ENCODE peak calls at places on chromosomes 1 and 21, in five cellular contexts. B is esophagus muscularis mucosa, E is GM12892, H is Peyer's patch, F is heart left ventricle. J is an unnamed sample.

GRCh38 chr1:220528049-220528678 is at the start of gene MARK1:
- DNase-seq in H (peak), E (peak), F (peak), B (no peak), J (no peak)

GRCh38 chr1:237181731-237182317 is 139.8 kb downstream of the RYR2 start:
- DNase-seq in B (no peak), F (peak), H (no peak), E (no peak), J (no peak)

GRCh38 chr21:31660134-31660565 is 657 bp downstream of the SOD1 start:
- DNase-seq in B (no peak), H (no peak), F (peak), E (peak), J (no peak)

GRCh38 chr1:21534674-21535378 is 25.6 kb downstream of the ALPL start:
- DNase-seq in E (no peak), F (peak), H (peak), B (no peak), J (no peak)

GRCh38 chr1:85984677-85985076 is 171.9 kb downstream of the COL24A1 start:
- DNase-seq in H (no peak), F (no peak), B (no peak), E (no peak), J (no peak)

GRCh38 chr1:24745711-24746582 is 700 bp downstream of the CLIC4 start:
- DNase-seq in H (peak), B (peak), E (no peak), F (peak), J (no peak)

GRCh38 chr1:209335090-209335692 is 248.3 kb upstream of the CAMK1G start:
- DNase-seq in B (no peak), H (peak), F (no peak), E (no peak), J (no peak)

GRCh38 chr1:8871965-8872399 is 6.5 kb downstream of the ENO1 start:
- DNase-seq in H (no peak), B (no peak), F (no peak), E (no peak), J (no peak)

GRCh38 chr1:163069142-163069541 is at the start of gene RGS4:
- DNase-seq in F (peak), H (no peak), B (no peak), E (no peak), J (peak)

GRCh38 chr21:26118928-26119540 is 51.5 kb downstream of the APP start:
- DNase-seq in E (no peak), H (no peak), B (no peak), F (no peak), J (no peak)

GRCh38 chr1:67559222-67559700 is 125.7 kb upstream of the GADD45A start:
- DNase-seq in F (peak), E (no peak), H (no peak), B (no peak), J (no peak)

GRCh38 chr1:117809764-117810163 is 119.7 kb downstream of the GDAP2 start:
- DNase-seq in F (no peak), E (no peak), H (no peak), B (no peak), J (no peak)

GRCh38 chr1:225638853-225639252 is 14.1 kb downstream of the ENAH start:
- DNase-seq in E (no peak), B (no peak), F (no peak), H (no peak), J (no peak)

GRCh38 chr1:234276389-234276788 is 96.9 kb upstream of the COA6 start:
- DNase-seq in B (no peak), F (no peak), H (no peak), E (no peak), J (no peak)

GRCh38 chr1:9070421-9071015 is 1.1 kb upstream of the SLC2A5 start:
- DNase-seq in H (peak), B (no peak), E (no peak), F (no peak), J (no peak)

GRCh38 chr1:33349081-33349759 is 28.3 kb upstream of the A3GALT2 start:
- DNase-seq in H (peak), B (no peak), E (peak), F (no peak), J (peak)

GRCh38 chr1:234065794-234066447 is 161.4 kb downstream of the SLC35F3 start:
- DNase-seq in H (peak), F (peak), B (no peak), E (peak), J (peak)

GRCh38 chr1:208111646-208112200 is 132.5 kb downstream of the PLXNA2 start:
- DNase-seq in E (no peak), H (no peak), F (no peak), B (no peak), J (no peak)

GRCh38 chr1:19404748-19405147 is 80.6 kb downstream of the CAPZB start:
- DNase-seq in B (no peak), F (no peak), H (no peak), E (no peak), J (no peak)

DNA sequence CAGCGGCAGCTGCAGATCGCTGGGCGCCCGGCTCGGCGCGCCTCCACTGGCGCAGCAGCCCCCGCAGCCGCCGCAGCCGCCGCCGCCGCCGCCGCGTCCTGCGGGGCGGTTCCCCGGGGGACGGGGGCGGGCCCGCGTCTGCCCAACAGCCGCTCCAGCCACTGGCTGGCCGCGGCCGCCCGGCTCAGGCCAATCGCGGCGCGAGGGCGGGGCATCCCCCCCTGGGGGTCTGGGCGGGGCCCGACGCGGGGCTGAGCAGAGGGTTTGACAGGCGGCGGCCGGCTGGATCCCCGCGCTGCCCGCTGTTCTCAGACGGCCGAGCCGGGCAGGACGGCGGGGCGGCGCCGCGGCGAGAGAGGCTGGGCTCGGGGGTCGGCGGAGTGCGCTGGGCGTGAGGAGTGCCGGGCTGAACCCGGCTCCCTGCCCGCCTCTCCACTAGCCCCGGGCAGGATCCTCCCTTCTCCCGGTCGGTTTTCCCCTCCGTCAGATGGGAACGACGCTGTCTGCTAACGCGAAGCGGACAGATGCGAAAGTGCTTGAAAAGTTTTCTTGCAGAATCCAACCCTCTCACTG is at the start of gene GLIS1:
- DNase-seq in H (peak), E (peak), F (peak), B (no peak), J (peak)
- TF ChIP-seq POLR2A in H (no peak), E (no peak), F (no peak), B (no peak), J (no peak)

DNA sequence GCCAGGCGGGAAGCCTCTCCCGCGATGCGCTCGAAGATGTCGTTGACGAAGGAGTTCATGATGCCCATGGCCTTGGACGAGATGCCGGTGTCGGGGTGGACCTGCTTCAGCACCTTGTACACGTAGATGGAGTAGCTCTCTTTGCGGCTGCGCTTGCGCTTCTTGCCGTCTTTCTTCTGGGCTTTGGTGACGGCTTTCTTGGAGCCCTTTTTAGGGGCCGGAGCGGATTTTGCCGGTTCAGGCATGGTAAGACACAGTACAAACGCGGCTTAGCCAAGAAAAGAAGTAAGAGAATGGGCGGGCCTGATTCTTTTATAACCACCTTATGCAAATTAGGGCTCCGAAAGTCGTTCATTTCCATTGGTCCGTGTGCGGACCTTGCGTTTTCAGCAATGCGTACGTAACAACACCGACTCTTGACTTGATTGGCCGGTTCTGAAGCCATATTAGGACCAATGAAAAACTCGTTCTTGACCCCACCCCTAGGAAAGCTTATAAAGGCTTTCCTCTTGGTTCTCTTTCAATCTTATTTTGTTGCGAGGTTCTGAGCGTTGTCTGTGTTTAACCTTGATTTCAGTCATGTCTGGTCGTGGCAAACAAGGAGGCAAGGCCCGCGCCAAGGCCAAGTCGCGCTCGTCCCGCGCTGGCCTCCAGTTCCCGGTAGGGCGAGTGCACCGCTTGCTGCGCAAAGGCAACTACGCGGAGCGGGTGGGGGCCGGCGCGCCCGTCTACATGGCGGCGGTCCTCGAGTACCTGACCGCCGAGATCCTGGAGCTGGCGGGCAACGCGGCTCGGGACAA is 12.8 kb upstream of the BOLA1 start:
- DNase-seq in B (peak), E (peak), H (peak), F (peak), J (peak)
- TF ChIP-seq POLR2A in B (peak), E (peak), H (peak), F (peak), J (peak)

GRCh38 chr1:94819945-94820746 is at the start of gene SLC44A3:
- DNase-seq in E (no peak), H (peak), B (no peak), F (peak), J (peak)
- TF ChIP-seq POLR2A in E (no peak), H (peak), B (no peak), F (no peak), J (peak)

DNA sequence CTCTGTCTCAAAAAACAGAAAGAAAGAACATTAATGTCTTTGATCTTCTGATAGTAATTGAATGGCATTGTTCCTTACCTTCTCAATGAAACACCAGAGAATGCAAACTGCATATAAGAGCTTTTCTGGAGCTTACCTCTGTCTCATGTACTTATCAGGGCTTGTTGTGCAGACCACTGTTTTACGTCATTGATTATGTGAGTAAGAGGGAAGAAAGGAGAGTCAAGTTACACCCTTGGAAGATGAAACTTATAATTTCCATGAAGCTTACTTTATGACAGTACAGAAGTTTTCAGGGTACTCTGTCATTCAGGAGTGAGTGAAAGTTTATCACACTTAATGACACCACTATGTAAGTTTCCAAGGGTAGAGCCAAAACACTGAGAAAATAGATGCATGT is 49.0 kb upstream of the MAB21L3 start:
- DNase-seq in B (no peak), F (no peak), H (no peak), E (no peak), J (no peak)
- TF ChIP-seq POLR2A in B (no peak), F (no peak), H (no peak), E (no peak), J (no peak)

DNA sequence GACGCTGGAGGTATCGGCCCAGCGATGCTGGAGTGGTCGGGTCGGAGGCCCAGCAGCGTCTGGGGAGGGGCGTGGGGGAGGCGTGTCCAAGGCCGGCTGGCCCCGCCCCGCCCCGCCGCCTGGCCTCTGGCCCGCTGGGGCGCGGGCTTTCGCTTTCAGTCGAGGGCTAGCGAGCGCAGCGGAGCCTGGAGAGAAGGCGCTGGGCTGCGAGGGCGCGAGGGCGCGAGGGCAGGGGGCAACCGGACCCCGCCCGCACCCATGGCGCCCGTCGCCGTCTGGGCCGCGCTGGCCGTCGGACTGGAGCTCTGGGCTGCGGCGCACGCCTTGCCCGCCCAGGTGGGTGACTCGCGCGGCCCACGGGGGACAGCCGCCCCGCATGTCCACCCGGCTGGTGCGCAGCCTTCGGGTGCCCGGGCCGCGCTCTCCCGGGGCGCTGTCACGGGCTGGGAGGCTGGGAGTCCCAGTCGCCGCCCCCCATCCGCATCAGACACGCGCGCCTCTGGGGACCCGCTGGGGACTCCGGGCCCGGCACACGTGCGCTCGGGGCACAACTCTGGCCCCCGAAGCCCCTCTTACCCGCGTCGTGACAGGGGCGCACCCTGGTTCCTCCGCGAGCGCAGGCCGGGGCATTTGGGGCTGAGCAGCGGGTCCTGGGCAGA is at the start of gene TNFRSF1B:
- DNase-seq in B (no peak), F (peak), H (peak), E (peak), J (peak)
- TF ChIP-seq POLR2A in B (peak), F (no peak), H (peak), E (peak), J (peak)

GRCh38 chr1:198212126-198212525 is 55.3 kb downstream of the NEK7 start:
- DNase-seq in H (no peak), E (no peak), F (no peak), B (no peak), J (no peak)
- TF ChIP-seq POLR2A in H (no peak), E (no peak), F (no peak), B (no peak), J (no peak)

DNA sequence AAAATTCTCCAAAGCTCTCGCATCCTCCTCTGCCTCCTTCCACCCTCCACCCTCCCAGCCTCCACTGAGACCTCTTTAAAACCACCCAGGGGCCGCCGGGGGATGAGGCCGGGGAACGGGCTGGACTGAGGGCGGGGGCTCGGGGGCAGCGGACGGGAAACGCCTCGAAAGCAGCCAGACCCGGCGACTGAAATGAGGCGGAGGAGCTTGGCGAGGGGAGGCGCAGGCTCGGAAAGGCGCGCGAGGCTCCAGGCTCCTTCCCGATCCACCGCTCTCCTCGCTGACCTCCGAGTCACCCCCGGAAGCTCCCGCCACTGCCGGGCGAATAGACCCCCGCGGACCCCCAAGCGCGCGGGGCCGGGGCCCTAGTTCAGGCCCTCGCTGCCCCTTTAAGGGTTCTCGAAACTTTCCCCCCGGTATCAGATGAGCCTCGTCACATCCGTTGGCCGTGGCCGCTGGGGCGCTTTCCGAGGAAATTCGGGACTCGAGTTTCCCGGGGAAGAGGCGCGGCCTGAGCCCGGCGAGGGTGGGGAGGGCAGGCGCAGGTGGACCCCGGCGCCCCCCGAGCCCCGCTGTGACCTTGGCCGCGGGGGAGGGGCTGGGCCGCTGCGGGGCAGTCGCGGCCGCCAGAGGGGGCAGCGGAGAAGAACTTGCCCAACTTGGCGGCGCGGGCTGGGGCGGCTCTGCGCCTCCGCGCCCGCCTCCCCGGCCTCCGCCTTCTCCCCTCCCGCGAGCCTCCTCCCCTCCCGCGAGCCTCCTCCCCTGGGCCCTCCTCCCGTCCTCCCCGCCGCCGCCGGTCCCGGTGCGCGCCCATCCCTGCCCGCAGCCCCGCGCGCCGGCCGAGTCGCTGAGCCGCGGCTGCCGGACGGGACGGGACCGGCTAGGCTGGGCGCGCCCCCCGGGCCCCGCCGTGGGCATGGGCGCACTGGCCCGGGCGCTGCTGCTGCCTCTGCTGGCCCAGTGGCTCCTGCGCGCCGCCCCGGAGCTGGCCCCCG is at the start of gene BACE2:
- DNase-seq in B (peak), F (peak), H (peak), E (peak), J (no peak)
- TF ChIP-seq POLR2A in B (no peak), F (no peak), H (peak), E (no peak), J (no peak)

GRCh38 chr1:155208656-155209372 is at the start of gene MTX1:
- DNase-seq in F (peak), E (peak), B (peak), H (peak), J (no peak)
- TF ChIP-seq POLR2A in F (no peak), E (peak), B (peak), H (peak), J (peak)

GRCh38 chr1:151457911-151458882 is 1.1 kb downstream of the POGZ start:
- DNase-seq in E (peak), B (peak), F (peak), H (peak), J (no peak)
- TF ChIP-seq POLR2A in E (no peak), B (no peak), F (no peak), H (no peak), J (peak)

J was measured in H1.